ENCODE peak calls at places on chromosomes 5 and 9, in seven cellular contexts. One of them, this sample, is unnamed.
A peak's percentile ranks its signal among the peaks of the same experiment; 100 is the strongest.

GRCh38 chr5:77175235-77175634 is 35.2 kb upstream of the PDE8B start:
- DNase-seq in A549: no peak
- DNase-seq in Peyer's patch: no peak
- DNase-seq in OCI-LY7: no peak
- DNase-seq in brain microvascular endothelial cell: no peak
- DNase-seq in coronary artery: no peak
- DNase-seq in CD8-positive, alpha-beta T cell: no peak
- DNase-seq in this sample: no peak

GRCh38 chr9:113580041-113580953 is 116.8 kb downstream of the RGS3 start:
- DNase-seq in CD8-positive, alpha-beta T cell: peak; percentile 60
- DNase-seq in Peyer's patch: peak; percentile 88
- DNase-seq in OCI-LY7: peak; percentile 58
- DNase-seq in brain microvascular endothelial cell: no peak
- DNase-seq in coronary artery: peak; percentile 95
- DNase-seq in A549: no peak
- DNase-seq in this sample: no peak

GRCh38 chr5:31639488-31640011 is 619 bp downstream of the PDZD2 start:
- DNase-seq in A549: no peak
- DNase-seq in coronary artery: no peak
- DNase-seq in CD8-positive, alpha-beta T cell: no peak
- DNase-seq in OCI-LY7: no peak
- DNase-seq in Peyer's patch: no peak
- DNase-seq in brain microvascular endothelial cell: no peak
- DNase-seq in this sample: no peak

GRCh38 chr9:136239963-136240330 is 5.7 kb downstream of the QSOX2 start:
- DNase-seq in A549: no peak
- DNase-seq in brain microvascular endothelial cell: no peak
- DNase-seq in CD8-positive, alpha-beta T cell: no peak
- DNase-seq in Peyer's patch: peak; percentile 84
- DNase-seq in coronary artery: no peak
- DNase-seq in OCI-LY7: peak; percentile 81
- DNase-seq in this sample: no peak

GRCh38 chr5:118580959-118581358 is 407.4 kb downstream of the DTWD2 start:
- DNase-seq in Peyer's patch: no peak
- DNase-seq in brain microvascular endothelial cell: no peak
- DNase-seq in A549: no peak
- DNase-seq in coronary artery: no peak
- DNase-seq in OCI-LY7: no peak
- DNase-seq in CD8-positive, alpha-beta T cell: no peak
- DNase-seq in this sample: no peak

GRCh38 chr9:124941689-124942561 is 1.0 kb upstream of the GOLGA1 start:
- DNase-seq in CD8-positive, alpha-beta T cell: peak; percentile 65
- DNase-seq in brain microvascular endothelial cell: peak; percentile 35
- DNase-seq in A549: peak; percentile 26
- DNase-seq in coronary artery: peak; percentile 76
- DNase-seq in OCI-LY7: peak; percentile 88
- DNase-seq in Peyer's patch: peak; percentile 88
- DNase-seq in this sample: peak; percentile 35

GRCh38 chr9:128765499-128765898 is 6.2 kb downstream of the ZER1 start:
- DNase-seq in A549: no peak
- DNase-seq in coronary artery: no peak
- DNase-seq in CD8-positive, alpha-beta T cell: no peak
- DNase-seq in OCI-LY7: no peak
- DNase-seq in Peyer's patch: no peak
- DNase-seq in brain microvascular endothelial cell: no peak
- DNase-seq in this sample: no peak

GRCh38 chr9:81372628-81373191 is 316.6 kb downstream of the TLE1 start:
- DNase-seq in A549: no peak
- DNase-seq in Peyer's patch: no peak
- DNase-seq in coronary artery: no peak
- DNase-seq in brain microvascular endothelial cell: no peak
- DNase-seq in OCI-LY7: no peak
- DNase-seq in CD8-positive, alpha-beta T cell: no peak
- DNase-seq in this sample: no peak

GRCh38 chr5:92907914-92908606 is 673.0 kb downstream of the NR2F1-AS1 start:
- DNase-seq in brain microvascular endothelial cell: peak; percentile 9
- DNase-seq in coronary artery: no peak
- DNase-seq in A549: no peak
- DNase-seq in Peyer's patch: no peak
- DNase-seq in OCI-LY7: peak; percentile 8
- DNase-seq in CD8-positive, alpha-beta T cell: no peak
- DNase-seq in this sample: no peak

GRCh38 chr5:167261309-167262100 is 1029.9 kb upstream of the WWC1 start:
- DNase-seq in Peyer's patch: no peak
- DNase-seq in CD8-positive, alpha-beta T cell: no peak
- DNase-seq in brain microvascular endothelial cell: no peak
- DNase-seq in coronary artery: no peak
- DNase-seq in A549: peak; percentile 26
- DNase-seq in OCI-LY7: no peak
- DNase-seq in this sample: no peak

GRCh38 chr9:115015018-115015635 is 84.7 kb upstream of the TNFSF8 start:
- DNase-seq in CD8-positive, alpha-beta T cell: no peak
- DNase-seq in Peyer's patch: peak; percentile 63
- DNase-seq in brain microvascular endothelial cell: peak; percentile 40
- DNase-seq in coronary artery: no peak
- DNase-seq in OCI-LY7: peak; percentile 52
- DNase-seq in A549: peak; percentile 64
- DNase-seq in this sample: no peak

GRCh38 chr9:136348691-136349090 is 14.9 kb downstream of the DNLZ start:
- DNase-seq in CD8-positive, alpha-beta T cell: no peak
- DNase-seq in OCI-LY7: no peak
- DNase-seq in Peyer's patch: no peak
- DNase-seq in brain microvascular endothelial cell: no peak
- DNase-seq in A549: no peak
- DNase-seq in coronary artery: no peak
- DNase-seq in this sample: no peak

GRCh38 chr5:80082731-80083114 is 47.6 kb downstream of the THBS4 start:
- DNase-seq in CD8-positive, alpha-beta T cell: peak; percentile 34
- DNase-seq in A549: peak; percentile 73
- DNase-seq in coronary artery: no peak
- DNase-seq in Peyer's patch: peak; percentile 66
- DNase-seq in OCI-LY7: peak; percentile 33
- DNase-seq in brain microvascular endothelial cell: peak; percentile 59
- DNase-seq in this sample: peak; percentile 83
- H3K4me3 ChIP-seq in CD8-positive, alpha-beta T cell: peak overlapping the region; percentile 25
- H3K4me3 ChIP-seq in A549: peak overlapping the region; percentile 38
- H3K4me3 ChIP-seq in coronary artery: peak overlapping the region; percentile 65
- H3K4me3 ChIP-seq in Peyer's patch: no peak overlapping the region
- H3K4me3 ChIP-seq in OCI-LY7: no peak overlapping the region
- H3K4me3 ChIP-seq in brain microvascular endothelial cell: no peak overlapping the region
- H3K4me3 ChIP-seq in this sample: peak overlapping the region; percentile 44

DNA sequence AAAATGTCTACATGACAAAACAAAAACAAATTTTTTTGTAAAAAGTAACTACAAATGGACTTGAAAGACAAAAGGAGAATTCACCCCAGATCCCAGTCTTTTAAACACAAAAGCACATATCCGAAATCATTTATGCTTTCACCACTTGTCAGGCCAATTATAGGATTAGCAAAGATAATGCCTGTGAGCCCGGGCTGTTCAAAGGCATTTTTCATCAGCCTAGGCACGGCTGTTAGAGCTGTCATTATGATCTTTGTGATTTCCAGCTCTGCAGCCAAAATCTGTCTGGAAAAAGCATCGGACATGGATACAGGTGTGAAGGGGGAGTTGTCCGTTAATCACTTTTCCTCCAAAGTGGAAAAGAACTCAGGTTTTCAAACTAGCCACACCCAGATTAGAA is 23.6 kb upstream of the RAB14 start:
- DNase-seq in Peyer's patch: no peak
- DNase-seq in A549: no peak
- DNase-seq in CD8-positive, alpha-beta T cell: no peak
- DNase-seq in coronary artery: no peak
- DNase-seq in OCI-LY7: no peak
- DNase-seq in brain microvascular endothelial cell: no peak
- DNase-seq in this sample: no peak
- TF ChIP-seq CTCF in Peyer's patch: no peak
- TF ChIP-seq CTCF in A549: no peak
- TF ChIP-seq CTCF in CD8-positive, alpha-beta T cell: no peak
- TF ChIP-seq CTCF in coronary artery: no peak
- TF ChIP-seq CTCF in OCI-LY7: no peak
- TF ChIP-seq CTCF in brain microvascular endothelial cell: no peak
- TF ChIP-seq CTCF in this sample: no peak

DNA sequence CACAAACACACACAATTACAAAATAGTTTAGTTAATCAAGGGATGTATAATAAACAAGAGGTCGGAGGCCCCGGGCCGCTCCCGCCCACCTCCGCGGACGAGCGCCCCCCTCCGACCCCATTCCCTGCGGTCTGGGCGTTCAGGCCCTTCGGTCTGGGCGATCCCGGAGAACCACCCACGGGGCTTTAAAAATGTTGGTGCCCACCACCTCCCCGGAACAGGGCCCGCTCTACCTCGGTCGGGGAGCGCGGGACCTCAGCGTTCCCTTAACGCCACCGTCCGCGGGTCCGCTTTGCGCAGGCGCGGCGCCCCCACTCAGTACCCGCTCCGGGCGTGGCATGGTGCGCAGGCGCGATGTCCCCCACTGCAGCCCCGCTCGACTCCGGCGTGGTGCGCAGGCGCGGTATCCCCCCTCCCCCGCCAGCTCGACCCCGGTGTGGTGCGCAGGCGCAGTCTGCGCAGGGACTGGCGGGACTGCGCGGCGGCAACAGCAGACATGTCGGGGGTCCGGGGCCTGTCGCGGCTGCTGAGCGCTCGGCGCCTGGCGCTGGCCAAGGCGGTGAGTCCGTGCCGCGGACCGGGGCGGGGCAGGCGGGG is at the start of the genes CCDC127 and SDHA:
- DNase-seq in CD8-positive, alpha-beta T cell: peak; percentile 99
- DNase-seq in OCI-LY7: peak; percentile 96
- DNase-seq in coronary artery: peak; percentile 94
- DNase-seq in A549: peak; percentile 91
- DNase-seq in Peyer's patch: peak; percentile 98
- DNase-seq in brain microvascular endothelial cell: peak; percentile 84
- DNase-seq in this sample: peak; percentile 86
- H3K27ac ChIP-seq in CD8-positive, alpha-beta T cell: peak within 1 kb of the TSS; percentile 70
- H3K27ac ChIP-seq in OCI-LY7: peak within 1 kb of the TSS; percentile 66
- H3K27ac ChIP-seq in coronary artery: peak within 1 kb of the TSS; percentile 80
- H3K27ac ChIP-seq in A549: peak within 1 kb of the TSS; percentile 85
- H3K27ac ChIP-seq in Peyer's patch: peak within 1 kb of the TSS; percentile 95
- H3K27ac ChIP-seq in brain microvascular endothelial cell: peak within 1 kb of the TSS; percentile 67
- H3K27ac ChIP-seq in this sample: peak within 1 kb of the TSS; percentile 82

GRCh38 chr9:93127395-93127911 is 6.6 kb downstream of the NINJ1 start:
- DNase-seq in coronary artery: no peak
- DNase-seq in brain microvascular endothelial cell: no peak
- DNase-seq in Peyer's patch: peak; percentile 45
- DNase-seq in OCI-LY7: no peak
- DNase-seq in A549: no peak
- DNase-seq in CD8-positive, alpha-beta T cell: no peak
- DNase-seq in this sample: peak; percentile 58
- H3K4me3 ChIP-seq in coronary artery: peak overlapping the region; percentile 53
- H3K4me3 ChIP-seq in brain microvascular endothelial cell: no peak overlapping the region
- H3K4me3 ChIP-seq in Peyer's patch: no peak overlapping the region
- H3K4me3 ChIP-seq in OCI-LY7: no peak overlapping the region
- H3K4me3 ChIP-seq in A549: no peak overlapping the region
- H3K4me3 ChIP-seq in CD8-positive, alpha-beta T cell: no peak overlapping the region
- H3K4me3 ChIP-seq in this sample: no peak overlapping the region

DNA sequence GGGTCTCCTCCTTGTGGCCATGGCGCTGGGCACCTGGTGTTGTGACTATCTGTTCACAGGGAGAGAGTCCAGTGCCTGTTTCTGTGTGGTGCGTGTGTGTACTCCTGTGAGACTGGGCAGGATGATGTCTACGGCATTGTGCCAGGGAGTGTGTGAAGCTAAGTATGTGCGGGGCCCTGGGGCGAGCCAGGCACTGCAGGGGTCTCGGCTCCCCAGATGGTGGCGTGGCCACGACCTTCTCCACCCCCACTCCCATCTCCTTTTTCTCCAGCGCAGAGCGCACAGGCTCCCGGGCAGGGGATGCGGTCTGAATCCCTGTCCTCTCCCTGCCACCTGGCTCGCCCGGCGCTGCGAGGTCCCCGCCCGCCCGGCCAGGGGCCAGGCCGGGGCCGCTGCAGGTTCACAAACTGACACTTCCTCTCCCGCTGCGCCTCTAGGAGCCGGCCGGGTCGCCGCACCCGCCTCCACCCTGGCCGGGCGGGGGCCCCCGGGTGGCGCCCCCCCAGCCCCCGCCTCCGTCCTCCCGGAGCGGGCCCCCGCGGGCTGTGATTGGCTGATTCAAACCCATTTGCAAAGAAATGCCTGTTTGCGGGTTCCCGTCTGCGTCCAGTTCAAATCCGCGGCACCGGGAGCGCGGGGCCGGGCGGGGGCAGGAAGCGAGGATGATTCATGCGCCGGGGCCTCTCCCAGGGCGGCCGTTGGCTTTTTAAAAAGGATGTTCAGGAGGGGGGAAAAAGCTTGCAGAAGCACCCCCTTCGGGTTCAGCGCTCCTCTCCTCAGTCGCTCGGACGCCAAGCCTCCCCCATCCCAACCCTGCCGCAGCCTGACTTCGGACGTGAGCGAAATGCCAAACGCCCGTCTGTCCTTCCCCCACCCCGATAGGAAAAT is 790 bp downstream of the PHF19 start:
- DNase-seq in Peyer's patch: peak; percentile 93
- DNase-seq in A549: peak; percentile 93
- DNase-seq in brain microvascular endothelial cell: peak; percentile 75
- DNase-seq in CD8-positive, alpha-beta T cell: peak; percentile 83
- DNase-seq in coronary artery: peak; percentile 92
- DNase-seq in OCI-LY7: peak; percentile 95
- DNase-seq in this sample: peak; percentile 84
- TF ChIP-seq CTCF in Peyer's patch: no peak
- TF ChIP-seq CTCF in A549: no peak
- TF ChIP-seq CTCF in brain microvascular endothelial cell: peak; percentile 24
- TF ChIP-seq CTCF in CD8-positive, alpha-beta T cell: no peak
- TF ChIP-seq CTCF in coronary artery: no peak
- TF ChIP-seq CTCF in OCI-LY7: peak; percentile 58
- TF ChIP-seq CTCF in this sample: peak; percentile 23

GRCh38 chr5:61311836-61312808 is 19.9 kb upstream of the ZSWIM6 start:
- DNase-seq in OCI-LY7: no peak
- DNase-seq in coronary artery: no peak
- DNase-seq in CD8-positive, alpha-beta T cell: no peak
- DNase-seq in A549: peak; percentile 92
- DNase-seq in brain microvascular endothelial cell: peak; percentile 75
- DNase-seq in Peyer's patch: no peak
- DNase-seq in this sample: no peak
- H3K27ac ChIP-seq in OCI-LY7: no peak overlapping the region
- H3K27ac ChIP-seq in coronary artery: peak overlapping the region; percentile 11
- H3K27ac ChIP-seq in CD8-positive, alpha-beta T cell: no peak overlapping the region
- H3K27ac ChIP-seq in A549: peak overlapping the region; percentile 60
- H3K27ac ChIP-seq in brain microvascular endothelial cell: peak overlapping the region; percentile 22
- H3K27ac ChIP-seq in Peyer's patch: no peak overlapping the region
- H3K27ac ChIP-seq in this sample: no peak overlapping the region